ENCODE peak calls at places on chromosomes 16 and 17, in seven cellular contexts. W is breast epithelium, P is SK-N-SH, G is fibroblast of pulmonary artery, D is AG10803, U is GM23338, I is brain microvascular endothelial cell. V is an unnamed sample.

GRCh38 chr16:57527027-57527426 is 9.3 kb downstream of the CCDC102A start:
- DNase-seq in P (peak), G (no peak), D (no peak), I (no peak), U (peak), W (no peak), V (no peak)

GRCh38 chr16:15778204-15778743 is 78.6 kb downstream of the MYH11 start:
- DNase-seq in U (no peak), W (no peak), I (no peak), P (no peak), D (no peak), G (no peak), V (no peak)

GRCh38 chr17:17033466-17033865 is 8.8 kb upstream of the MPRIP start:
- DNase-seq in W (no peak), D (no peak), G (no peak), P (no peak), I (no peak), U (no peak), V (no peak)

GRCh38 chr17:70288540-70289290 is 119.4 kb downstream of the KCNJ2 start:
- DNase-seq in U (no peak), D (no peak), P (no peak), W (no peak), I (no peak), G (no peak), V (no peak)

GRCh38 chr16:60553316-60553801 is 1482.9 kb downstream of the CDH8 start:
- DNase-seq in D (no peak), W (no peak), P (no peak), I (no peak), U (peak), G (no peak), V (no peak)

GRCh38 chr16:81524382-81524781 is 79.8 kb downstream of the CMIP start:
- DNase-seq in I (no peak), G (no peak), P (no peak), D (no peak), W (no peak), U (no peak), V (no peak)

GRCh38 chr16:10741844-10742243 is 1.8 kb upstream of the NUBP1 start:
- DNase-seq in W (no peak), I (no peak), D (peak), P (peak), G (peak), U (no peak), V (no peak)

GRCh38 chr16:31423801-31424200 is 4.4 kb downstream of the COX6A2 start:
- DNase-seq in P (no peak), I (no peak), U (no peak), W (no peak), G (no peak), D (no peak), V (no peak)

GRCh38 chr17:69447726-69448125 is 33.2 kb downstream of the MAP2K6 start:
- DNase-seq in U (no peak), W (no peak), G (no peak), I (no peak), P (no peak), D (peak), V (no peak)

GRCh38 chr17:82551779-82552457 is 32.4 kb downstream of the FOXK2 start:
- DNase-seq in I (peak), G (peak), W (peak), D (peak), U (peak), P (peak), V (no peak)

GRCh38 chr17:51032850-51033249 is 87.8 kb downstream of the SPAG9 start:
- DNase-seq in G (peak), P (no peak), D (peak), I (no peak), U (no peak), W (no peak), V (no peak)

GRCh38 chr16:57261806-57262205 is 16.7 kb downstream of the ARL2BP start:
- DNase-seq in I (no peak), U (no peak), W (no peak), G (no peak), P (peak), D (no peak), V (no peak)

GRCh38 chr17:58320570-58321323 is 7.8 kb downstream of the TSPOAP1 start:
- DNase-seq in W (no peak), U (no peak), G (no peak), I (no peak), D (no peak), P (no peak), V (no peak)

GRCh38 chr16:20867585-20867984 is 32.6 kb downstream of the DCUN1D3 start:
- DNase-seq in D (peak), P (no peak), W (no peak), I (peak), G (peak), U (no peak), V (no peak)

GRCh38 chr16:4059969-4060368 is 56.3 kb downstream of the ADCY9 start:
- DNase-seq in I (no peak), W (no peak), P (no peak), U (no peak), G (peak), D (no peak), V (no peak)

GRCh38 chr17:39822051-39822450 is 42.1 kb downstream of the IKZF3 start:
- DNase-seq in D (no peak), G (no peak), P (no peak), I (no peak), W (no peak), U (no peak), V (no peak)

GRCh38 chr17:50151937-50152547 is 1.6 kb upstream of the PPP1R9B start:
- DNase-seq in U (peak), I (peak), G (peak), D (peak), W (peak), P (peak), V (peak)

GRCh38 chr16:50600582-50601283 is 52.5 kb downstream of the NKD1 start:
- DNase-seq in P (no peak), W (no peak), G (no peak), U (no peak), D (peak), I (no peak), V (no peak)

DNA sequence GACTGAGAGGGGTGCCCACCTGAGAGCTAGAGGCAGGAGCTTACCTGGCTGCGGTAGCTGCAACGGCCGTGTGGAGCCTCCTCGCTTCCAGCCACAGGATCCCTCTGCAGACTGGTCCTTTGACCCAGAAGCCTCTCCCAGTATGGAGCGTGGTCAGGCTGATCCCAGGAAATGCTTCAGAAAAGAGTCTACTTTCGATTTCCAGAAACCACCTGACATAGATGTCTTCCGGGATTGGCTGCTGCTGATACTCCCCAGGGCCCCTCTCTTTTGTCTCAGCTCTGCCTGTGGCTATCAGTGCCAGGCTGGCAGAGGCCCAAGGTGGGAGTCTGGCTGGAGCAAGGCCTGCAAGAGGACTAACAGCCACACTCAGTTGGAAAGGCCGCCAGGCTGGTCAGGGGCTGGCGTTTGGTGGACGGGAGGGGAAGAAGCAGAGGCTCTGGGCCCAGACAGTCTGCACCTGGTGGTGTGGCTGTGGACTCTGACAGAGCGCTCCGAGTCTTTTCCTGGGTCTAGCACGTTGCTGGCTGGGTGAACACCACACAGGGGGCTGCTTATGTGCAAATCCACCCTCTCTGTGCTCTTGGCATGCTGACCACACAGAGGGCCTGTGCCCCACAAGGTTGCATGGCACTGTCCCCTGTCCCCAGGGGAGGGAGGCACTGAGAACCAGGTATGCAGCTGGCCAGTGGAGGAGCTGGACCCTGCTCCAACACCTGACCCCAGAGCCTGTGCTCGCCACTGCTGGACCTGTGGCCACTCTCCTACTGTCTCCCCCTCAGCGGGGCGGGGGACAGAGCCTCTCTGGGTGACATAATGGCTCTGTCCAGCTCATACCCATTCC is at the start of gene LGALS3BP:
- DNase-seq in D (peak), W (peak), U (peak), G (peak), P (peak), I (peak), V (peak)
- TF ChIP-seq CTCF in D (no peak), W (no peak), U (no peak), G (no peak), P (no peak), I (no peak), V (no peak)

DNA sequence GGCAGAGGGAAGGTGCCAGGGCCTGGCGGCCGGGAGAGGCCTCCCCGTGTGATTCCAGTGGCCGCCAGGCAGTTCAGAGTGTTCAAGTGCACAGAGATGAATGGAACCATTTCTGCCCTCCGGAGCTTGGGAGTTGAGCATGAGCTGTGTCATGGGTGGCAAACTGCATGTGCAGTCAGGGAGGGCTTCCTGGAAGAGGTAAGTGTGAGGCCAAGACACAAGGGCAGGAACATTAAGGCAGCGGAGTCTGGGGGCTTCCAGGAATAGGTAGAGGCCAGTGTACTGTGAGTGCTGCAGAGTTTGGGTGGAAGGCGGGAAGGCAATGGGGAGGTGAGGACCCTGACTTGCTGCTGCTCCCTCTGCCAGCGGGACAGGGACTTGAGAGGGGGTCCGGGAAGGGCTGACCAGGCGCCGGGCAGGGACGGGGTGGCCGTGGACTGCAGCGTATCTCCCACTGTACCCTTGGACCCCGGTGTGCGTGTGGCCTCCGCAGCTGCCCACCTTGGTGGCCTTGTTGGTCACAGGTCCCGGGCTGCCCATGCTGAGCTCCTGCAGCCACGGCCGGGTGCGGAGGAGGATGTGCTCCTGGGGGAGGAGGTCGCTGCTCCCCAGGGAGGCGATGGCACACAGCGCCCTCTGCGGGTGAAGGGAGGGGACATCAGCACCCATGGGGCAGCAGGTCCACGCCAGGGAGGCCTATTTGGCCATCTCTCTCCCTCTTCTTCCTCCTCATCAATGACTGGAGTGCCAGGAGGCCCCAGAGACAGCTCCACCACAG is 7.5 kb upstream of the CEP131 start:
- DNase-seq in D (no peak), W (no peak), G (no peak), I (no peak), U (peak), P (peak), V (no peak)
- TF ChIP-seq CTCF in D (no peak), W (no peak), G (peak), I (peak), U (peak), P (peak), V (peak)

GRCh38 chr16:711548-712320 is 3.2 kb upstream of the METRN start:
- DNase-seq in G (peak), I (peak), P (peak), W (no peak), D (peak), U (peak), V (no peak)
- TF ChIP-seq CTCF in G (peak), I (peak), P (peak), W (peak), D (peak), U (peak), V (peak)

GRCh38 chr17:1473170-1473569 is 17.1 kb upstream of the CRK start:
- DNase-seq in G (no peak), I (no peak), D (no peak), P (no peak), W (no peak), U (peak), V (no peak)
- TF ChIP-seq CTCF in G (peak), I (peak), D (no peak), P (no peak), W (no peak), U (peak), V (no peak)

DNA sequence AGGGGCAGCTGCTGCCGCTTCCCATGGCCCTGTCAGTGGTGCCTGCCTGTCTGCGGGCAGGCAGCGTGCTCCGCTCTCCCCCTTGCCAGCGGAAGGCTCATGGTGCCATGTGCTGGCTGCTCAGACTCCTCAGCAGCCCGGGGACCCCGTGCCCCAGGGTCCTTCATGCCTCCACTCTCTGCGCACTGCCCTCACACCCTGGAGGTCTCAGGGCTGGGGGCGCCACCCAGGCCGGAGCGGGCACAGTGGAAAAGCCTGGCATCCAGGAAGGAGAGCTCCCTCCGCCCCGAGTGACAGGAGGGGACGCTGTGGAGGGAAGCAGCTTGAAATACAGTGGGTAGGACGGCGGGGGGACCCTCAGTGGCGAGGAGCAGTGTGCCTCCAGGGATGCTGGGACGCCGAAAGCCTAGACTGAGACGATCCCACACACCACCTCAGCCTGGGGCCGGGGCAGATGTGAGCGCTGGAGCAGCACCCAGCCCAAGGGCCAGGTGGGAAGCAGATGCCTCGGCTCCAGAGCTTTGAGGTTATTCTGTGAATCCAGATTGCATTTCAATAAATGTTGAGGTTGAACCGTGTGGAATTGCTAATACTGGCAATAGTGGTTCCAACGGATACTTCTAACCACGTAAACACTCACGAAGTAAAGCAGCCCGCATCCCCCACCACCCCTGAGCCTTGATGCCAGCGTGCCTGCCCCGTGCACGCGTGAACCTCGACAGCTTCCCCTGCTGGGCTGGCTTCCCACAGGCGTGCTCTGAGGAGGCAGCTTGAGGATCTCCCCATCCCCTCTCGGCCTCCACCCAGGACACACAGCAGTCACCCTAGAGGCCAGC is 6.5 kb downstream of the TMEM204 start:
- DNase-seq in D (no peak), I (no peak), U (no peak), W (no peak), P (no peak), G (no peak), V (no peak)
- TF ChIP-seq CTCF in D (no peak), I (no peak), U (no peak), W (no peak), P (no peak), G (no peak), V (no peak)

V was measured in AG09319.